ENCODE peak calls at places on chromosomes 13 and 19, in eight cellular contexts. One of them, this sample, is unnamed.

GRCh38 chr13:31538067-31539042 is 201.0 kb upstream of the RXFP2 start:
- DNase-seq in HFF-Myc: peak
- DNase-seq in upper lobe of right lung: no peak
- DNase-seq in CD8-positive, alpha-beta T cell: no peak
- DNase-seq in AG10803: peak
- DNase-seq in vagina: no peak
- DNase-seq in thoracic aorta: no peak
- DNase-seq in brain microvascular endothelial cell: peak
- DNase-seq in this sample: no peak

GRCh38 chr19:19613456-19613855 is 5.0 kb downstream of the PBX4 start:
- DNase-seq in thoracic aorta: no peak
- DNase-seq in HFF-Myc: no peak
- DNase-seq in AG10803: peak
- DNase-seq in vagina: no peak
- DNase-seq in upper lobe of right lung: no peak
- DNase-seq in brain microvascular endothelial cell: no peak
- DNase-seq in CD8-positive, alpha-beta T cell: no peak
- DNase-seq in this sample: no peak

GRCh38 chr19:29831041-29831548 is 19.3 kb downstream of the CCNE1 start:
- DNase-seq in thoracic aorta: no peak
- DNase-seq in CD8-positive, alpha-beta T cell: peak
- DNase-seq in AG10803: no peak
- DNase-seq in brain microvascular endothelial cell: no peak
- DNase-seq in upper lobe of right lung: peak
- DNase-seq in vagina: no peak
- DNase-seq in HFF-Myc: no peak
- DNase-seq in this sample: peak

GRCh38 chr19:43726736-43727592 is 11.1 kb downstream of the IRGC start:
- DNase-seq in vagina: no peak
- DNase-seq in CD8-positive, alpha-beta T cell: no peak
- DNase-seq in AG10803: peak
- DNase-seq in upper lobe of right lung: no peak
- DNase-seq in HFF-Myc: no peak
- DNase-seq in brain microvascular endothelial cell: no peak
- DNase-seq in thoracic aorta: no peak
- DNase-seq in this sample: no peak

GRCh38 chr13:50908371-50908770 is 1.2 kb upstream of the RNASEH2B start:
- DNase-seq in brain microvascular endothelial cell: no peak
- DNase-seq in thoracic aorta: no peak
- DNase-seq in vagina: no peak
- DNase-seq in upper lobe of right lung: no peak
- DNase-seq in AG10803: no peak
- DNase-seq in CD8-positive, alpha-beta T cell: no peak
- DNase-seq in HFF-Myc: no peak
- DNase-seq in this sample: no peak

GRCh38 chr19:51690359-51691121 is 2.6 kb upstream of the SPACA6 start:
- DNase-seq in AG10803: peak
- DNase-seq in HFF-Myc: no peak
- DNase-seq in brain microvascular endothelial cell: peak
- DNase-seq in upper lobe of right lung: peak
- DNase-seq in thoracic aorta: no peak
- DNase-seq in CD8-positive, alpha-beta T cell: peak
- DNase-seq in vagina: no peak
- DNase-seq in this sample: no peak

GRCh38 chr19:13029893-13030292 is 34.6 kb downstream of the NFIX start:
- DNase-seq in brain microvascular endothelial cell: no peak
- DNase-seq in HFF-Myc: no peak
- DNase-seq in AG10803: no peak
- DNase-seq in CD8-positive, alpha-beta T cell: no peak
- DNase-seq in upper lobe of right lung: no peak
- DNase-seq in thoracic aorta: no peak
- DNase-seq in vagina: no peak
- DNase-seq in this sample: no peak

GRCh38 chr13:82976499-82976898 is 905.8 kb downstream of the SLITRK1 start:
- DNase-seq in AG10803: no peak
- DNase-seq in CD8-positive, alpha-beta T cell: no peak
- DNase-seq in upper lobe of right lung: no peak
- DNase-seq in HFF-Myc: no peak
- DNase-seq in vagina: no peak
- DNase-seq in brain microvascular endothelial cell: no peak
- DNase-seq in thoracic aorta: no peak
- DNase-seq in this sample: no peak

GRCh38 chr19:34588249-34588648 is 88.7 kb downstream of the SCGB2B2 start:
- DNase-seq in upper lobe of right lung: no peak
- DNase-seq in HFF-Myc: no peak
- DNase-seq in CD8-positive, alpha-beta T cell: no peak
- DNase-seq in thoracic aorta: no peak
- DNase-seq in brain microvascular endothelial cell: no peak
- DNase-seq in AG10803: no peak
- DNase-seq in vagina: no peak
- DNase-seq in this sample: no peak

GRCh38 chr13:20363604-20364003 is 131.5 kb upstream of the GJB6 start:
- DNase-seq in upper lobe of right lung: no peak
- DNase-seq in brain microvascular endothelial cell: no peak
- DNase-seq in thoracic aorta: no peak
- DNase-seq in HFF-Myc: no peak
- DNase-seq in CD8-positive, alpha-beta T cell: no peak
- DNase-seq in vagina: no peak
- DNase-seq in AG10803: no peak
- DNase-seq in this sample: no peak

GRCh38 chr13:41502676-41503075 is 45.3 kb downstream of the RGCC start:
- DNase-seq in vagina: no peak
- DNase-seq in HFF-Myc: no peak
- DNase-seq in brain microvascular endothelial cell: no peak
- DNase-seq in CD8-positive, alpha-beta T cell: peak
- DNase-seq in thoracic aorta: no peak
- DNase-seq in AG10803: no peak
- DNase-seq in upper lobe of right lung: no peak
- DNase-seq in this sample: peak

GRCh38 chr19:30286378-30286777 is 85.8 kb upstream of the ZNF536 start:
- DNase-seq in HFF-Myc: no peak
- DNase-seq in CD8-positive, alpha-beta T cell: no peak
- DNase-seq in brain microvascular endothelial cell: no peak
- DNase-seq in upper lobe of right lung: no peak
- DNase-seq in thoracic aorta: no peak
- DNase-seq in vagina: no peak
- DNase-seq in AG10803: no peak
- DNase-seq in this sample: no peak

GRCh38 chr19:28456264-28456663 is 756.7 kb downstream of the UQCRFS1 start:
- DNase-seq in upper lobe of right lung: no peak
- DNase-seq in AG10803: no peak
- DNase-seq in HFF-Myc: no peak
- DNase-seq in vagina: no peak
- DNase-seq in brain microvascular endothelial cell: no peak
- DNase-seq in CD8-positive, alpha-beta T cell: no peak
- DNase-seq in thoracic aorta: no peak
- DNase-seq in this sample: no peak

GRCh38 chr13:29748097-29748496 is 102.3 kb downstream of the UBL3 start:
- DNase-seq in brain microvascular endothelial cell: no peak
- DNase-seq in HFF-Myc: no peak
- DNase-seq in vagina: no peak
- DNase-seq in CD8-positive, alpha-beta T cell: no peak
- DNase-seq in thoracic aorta: no peak
- DNase-seq in AG10803: no peak
- DNase-seq in upper lobe of right lung: no peak
- DNase-seq in this sample: no peak

GRCh38 chr19:29014857-29015436 is 198.0 kb downstream of the UQCRFS1 start:
- DNase-seq in brain microvascular endothelial cell: no peak
- DNase-seq in HFF-Myc: no peak
- DNase-seq in CD8-positive, alpha-beta T cell: no peak
- DNase-seq in thoracic aorta: no peak
- DNase-seq in vagina: no peak
- DNase-seq in upper lobe of right lung: no peak
- DNase-seq in AG10803: peak
- DNase-seq in this sample: no peak

GRCh38 chr13:81197966-81198365 is 857.0 kb upstream of the SPRY2 start:
- DNase-seq in vagina: no peak
- DNase-seq in HFF-Myc: no peak
- DNase-seq in upper lobe of right lung: no peak
- DNase-seq in brain microvascular endothelial cell: no peak
- DNase-seq in CD8-positive, alpha-beta T cell: no peak
- DNase-seq in thoracic aorta: no peak
- DNase-seq in AG10803: no peak
- DNase-seq in this sample: no peak

GRCh38 chr13:106847049-106847448 is 279.1 kb upstream of the ARGLU1 start:
- DNase-seq in AG10803: no peak
- DNase-seq in CD8-positive, alpha-beta T cell: no peak
- DNase-seq in brain microvascular endothelial cell: no peak
- DNase-seq in vagina: no peak
- DNase-seq in upper lobe of right lung: no peak
- DNase-seq in thoracic aorta: no peak
- DNase-seq in HFF-Myc: no peak
- DNase-seq in this sample: no peak

GRCh38 chr19:38430931-38431330 is 2.6 kb upstream of the RYR1 start:
- DNase-seq in brain microvascular endothelial cell: no peak
- DNase-seq in CD8-positive, alpha-beta T cell: no peak
- DNase-seq in AG10803: no peak
- DNase-seq in upper lobe of right lung: no peak
- DNase-seq in HFF-Myc: no peak
- DNase-seq in vagina: no peak
- DNase-seq in thoracic aorta: no peak
- DNase-seq in this sample: no peak

GRCh38 chr19:38437295-38437694 is 3.8 kb downstream of the RYR1 start:
- DNase-seq in brain microvascular endothelial cell: no peak
- DNase-seq in CD8-positive, alpha-beta T cell: no peak
- DNase-seq in vagina: no peak
- DNase-seq in upper lobe of right lung: no peak
- DNase-seq in thoracic aorta: no peak
- DNase-seq in HFF-Myc: no peak
- DNase-seq in AG10803: no peak
- DNase-seq in this sample: no peak

GRCh38 chr19:38434549-38435051 is 1.1 kb downstream of the RYR1 start:
- DNase-seq in CD8-positive, alpha-beta T cell: no peak
- DNase-seq in brain microvascular endothelial cell: no peak
- DNase-seq in vagina: no peak
- DNase-seq in HFF-Myc: no peak
- DNase-seq in AG10803: no peak
- DNase-seq in upper lobe of right lung: no peak
- DNase-seq in thoracic aorta: no peak
- DNase-seq in this sample: no peak

GRCh38 chr19:38429811-38430156 is 3.7 kb upstream of the RYR1 start:
- DNase-seq in AG10803: no peak
- DNase-seq in upper lobe of right lung: no peak
- DNase-seq in HFF-Myc: no peak
- DNase-seq in brain microvascular endothelial cell: no peak
- DNase-seq in thoracic aorta: no peak
- DNase-seq in CD8-positive, alpha-beta T cell: no peak
- DNase-seq in vagina: no peak
- DNase-seq in this sample: no peak

DNA sequence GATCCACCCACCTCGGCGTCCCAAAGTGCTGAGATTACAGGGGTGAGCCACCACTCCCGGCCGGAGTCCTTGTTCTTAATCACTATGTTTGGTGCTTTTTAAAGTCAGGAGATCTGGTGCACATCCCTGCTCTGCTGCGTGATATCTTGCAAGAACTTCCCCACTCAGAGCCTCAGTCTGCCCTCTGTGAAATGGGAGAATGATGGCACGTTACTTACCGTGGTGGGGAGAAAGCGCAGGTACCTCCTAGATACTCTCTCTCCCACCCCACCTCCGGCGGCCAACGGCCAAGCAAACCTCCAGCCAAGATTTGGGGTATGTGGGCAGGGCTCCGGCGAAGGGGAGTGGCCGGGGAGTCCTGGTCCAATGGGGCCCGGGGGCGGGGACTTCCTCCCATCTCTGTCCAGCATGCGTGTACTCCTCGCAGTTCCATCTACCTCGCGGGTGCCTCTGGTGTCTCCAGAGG is at the start of gene RYR1:
- DNase-seq in upper lobe of right lung: peak
- DNase-seq in vagina: no peak
- DNase-seq in brain microvascular endothelial cell: peak
- DNase-seq in AG10803: no peak
- DNase-seq in CD8-positive, alpha-beta T cell: peak
- DNase-seq in HFF-Myc: no peak
- DNase-seq in thoracic aorta: no peak
- DNase-seq in this sample: peak
- H3K4me3 ChIP-seq in upper lobe of right lung: no peak
- H3K4me3 ChIP-seq in vagina: no peak
- H3K4me3 ChIP-seq in brain microvascular endothelial cell: no peak
- H3K4me3 ChIP-seq in AG10803: no peak
- H3K4me3 ChIP-seq in CD8-positive, alpha-beta T cell: no peak
- H3K4me3 ChIP-seq in HFF-Myc: no peak
- H3K4me3 ChIP-seq in thoracic aorta: peak
- H3K4me3 ChIP-seq in this sample: no peak

GRCh38 chr13:75687145-75687763 is 51.1 kb downstream of the LMO7 start:
- DNase-seq in vagina: no peak
- DNase-seq in brain microvascular endothelial cell: peak
- DNase-seq in upper lobe of right lung: no peak
- DNase-seq in CD8-positive, alpha-beta T cell: no peak
- DNase-seq in HFF-Myc: peak
- DNase-seq in AG10803: peak
- DNase-seq in thoracic aorta: no peak
- DNase-seq in this sample: no peak
- TF ChIP-seq CTCF in vagina: no peak
- TF ChIP-seq CTCF in brain microvascular endothelial cell: peak
- TF ChIP-seq CTCF in upper lobe of right lung: peak
- TF ChIP-seq CTCF in CD8-positive, alpha-beta T cell: no peak
- TF ChIP-seq CTCF in HFF-Myc: peak
- TF ChIP-seq CTCF in AG10803: peak
- TF ChIP-seq CTCF in thoracic aorta: peak
- TF ChIP-seq CTCF in this sample: peak

DNA sequence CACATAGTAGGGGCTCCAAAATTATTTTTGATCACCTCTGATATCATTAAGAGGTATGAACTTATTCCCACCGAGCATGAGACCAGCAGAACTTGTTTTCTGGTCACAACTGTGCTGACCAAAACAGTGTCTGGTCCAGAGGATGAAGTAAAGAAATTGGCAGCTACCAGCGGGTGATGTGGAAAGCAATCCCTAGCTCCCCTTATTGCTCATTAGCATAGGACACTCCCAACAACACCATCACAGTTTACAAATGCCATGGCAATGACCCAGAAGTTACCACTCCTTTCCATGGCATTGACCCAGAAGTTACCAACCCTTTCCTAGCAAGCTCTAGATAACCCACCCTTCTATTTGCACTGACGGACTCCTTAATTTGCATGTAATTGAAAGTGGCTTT is 1856.0 kb downstream of the OLFM4 start:
- DNase-seq in vagina: no peak
- DNase-seq in thoracic aorta: no peak
- DNase-seq in HFF-Myc: no peak
- DNase-seq in upper lobe of right lung: no peak
- DNase-seq in AG10803: no peak
- DNase-seq in CD8-positive, alpha-beta T cell: no peak
- DNase-seq in brain microvascular endothelial cell: no peak
- DNase-seq in this sample: no peak
- H3K4me3 ChIP-seq in vagina: no peak
- H3K4me3 ChIP-seq in thoracic aorta: no peak
- H3K4me3 ChIP-seq in HFF-Myc: no peak
- H3K4me3 ChIP-seq in upper lobe of right lung: no peak
- H3K4me3 ChIP-seq in AG10803: no peak
- H3K4me3 ChIP-seq in CD8-positive, alpha-beta T cell: no peak
- H3K4me3 ChIP-seq in brain microvascular endothelial cell: no peak
- H3K4me3 ChIP-seq in this sample: no peak

DNA sequence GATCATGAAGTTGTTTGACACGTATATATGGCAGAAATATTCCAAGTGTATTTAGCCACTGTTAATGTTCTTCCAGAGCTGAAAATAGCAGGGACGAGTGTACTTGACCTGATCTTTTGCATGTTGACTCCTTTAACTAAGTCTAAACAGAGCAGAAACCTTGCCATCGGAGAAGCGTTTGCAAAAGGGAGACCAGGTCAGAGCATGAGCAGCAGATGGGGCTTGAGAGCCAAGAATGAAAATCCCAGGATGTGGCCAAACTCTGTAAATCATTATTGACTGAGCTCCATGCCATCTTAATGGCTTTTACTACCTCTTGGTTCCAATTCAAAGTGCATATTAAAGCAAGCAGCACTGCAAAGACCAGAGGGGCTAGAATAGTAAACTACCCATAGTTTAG is 55.5 kb downstream of the FAM216B start:
- DNase-seq in CD8-positive, alpha-beta T cell: no peak
- DNase-seq in HFF-Myc: peak
- DNase-seq in AG10803: peak
- DNase-seq in upper lobe of right lung: no peak
- DNase-seq in thoracic aorta: no peak
- DNase-seq in brain microvascular endothelial cell: peak
- DNase-seq in vagina: no peak
- DNase-seq in this sample: no peak
- TF ChIP-seq CTCF in CD8-positive, alpha-beta T cell: no peak
- TF ChIP-seq CTCF in HFF-Myc: peak
- TF ChIP-seq CTCF in AG10803: peak
- TF ChIP-seq CTCF in upper lobe of right lung: peak
- TF ChIP-seq CTCF in thoracic aorta: no peak
- TF ChIP-seq CTCF in brain microvascular endothelial cell: peak
- TF ChIP-seq CTCF in vagina: no peak
- TF ChIP-seq CTCF in this sample: peak

This sample was measured in GM06990.